ENCODE peak calls at places on chromosomes 1 and 21, in ten cellular contexts. U is lung, A is PC-3, I is neural progenitor cell, R is transverse colon, H is tibial nerve, E is upper lobe of left lung, P is spleen, S is heart right ventricle, N is testis. Y is an unnamed sample.

GRCh38 chr21:15355066-15355465 is 290.3 kb upstream of the NRIP1 start:
- DNase-seq in U (no peak), A (no peak), I (no peak), R (no peak), H (no peak), E (no peak), P (no peak), S (no peak), N (no peak), Y (no peak)

GRCh38 chr1:45512641-45513054 is 9.0 kb downstream of the PRDX1 start:
- DNase-seq in U (peak), A (peak), I (peak), R (peak), H (peak), E (peak), P (no peak), S (no peak), N (peak), Y (peak)

GRCh38 chr1:183002797-183003594 is 20.2 kb upstream of the LAMC1 start:
- DNase-seq in U (no peak), A (no peak), I (no peak), R (no peak), H (no peak), E (no peak), P (no peak), S (peak), N (no peak), Y (no peak)

GRCh38 chr1:38071530-38072266 is 25.1 kb upstream of the POU3F1 start:
- DNase-seq in U (no peak), A (peak), I (no peak), R (no peak), H (no peak), E (no peak), P (no peak), S (no peak), N (no peak), Y (no peak)

GRCh38 chr21:32726742-32727477 is 903 bp downstream of the SYNJ1 start:
- DNase-seq in U (peak), A (peak), I (peak), R (peak), H (no peak), E (peak), P (no peak), S (no peak), N (no peak), Y (peak)

GRCh38 chr1:217191441-217191840 is 439.4 kb downstream of the GPATCH2 start:
- DNase-seq in U (no peak), A (peak), I (no peak), R (no peak), H (no peak), E (no peak), P (no peak), S (no peak), N (no peak), Y (no peak)

GRCh38 chr1:217004776-217005436 is 281.7 kb upstream of the ESRRG start:
- DNase-seq in U (no peak), A (peak), I (no peak), R (no peak), H (no peak), E (no peak), P (no peak), S (no peak), N (no peak), Y (no peak)

GRCh38 chr1:6137758-6138157 is 42.4 kb downstream of the CHD5 start:
- DNase-seq in U (no peak), A (no peak), I (peak), R (no peak), H (no peak), E (no peak), P (peak), S (peak), N (no peak), Y (no peak)

GRCh38 chr1:21647431-21648373 is 21.5 kb downstream of the RAP1GAP start:
- DNase-seq in U (no peak), A (peak), I (peak), R (peak), H (no peak), E (no peak), P (no peak), S (no peak), N (peak), Y (peak)

GRCh38 chr1:3058263-3059030 is 10.6 kb upstream of the PRDM16 start:
- DNase-seq in U (no peak), A (no peak), I (no peak), R (no peak), H (no peak), E (no peak), P (no peak), S (no peak), N (no peak), Y (no peak)

GRCh38 chr1:243407284-243408018 is 151.6 kb downstream of the SDCCAG8 start:
- DNase-seq in U (no peak), A (peak), I (no peak), R (no peak), H (no peak), E (no peak), P (no peak), S (no peak), N (no peak), Y (no peak)

GRCh38 chr1:60149254-60149653 is 75.7 kb upstream of the C1orf87 start:
- DNase-seq in U (no peak), A (no peak), I (no peak), R (peak), H (no peak), E (no peak), P (no peak), S (peak), N (peak), Y (peak)

GRCh38 chr1:19974822-19975416 is 4.5 kb downstream of the PLA2G2A start:
- DNase-seq in U (peak), A (peak), I (peak), R (peak), H (no peak), E (peak), P (no peak), S (peak), N (peak), Y (peak)

GRCh38 chr1:159040206-159040605 is 30.5 kb downstream of the IFI16 start:
- DNase-seq in U (no peak), A (no peak), I (no peak), R (no peak), H (no peak), E (no peak), P (no peak), S (no peak), N (no peak), Y (no peak)

GRCh38 chr1:17338706-17339493 is 30.9 kb downstream of the PADI4 start:
- DNase-seq in U (no peak), A (no peak), I (no peak), R (no peak), H (no peak), E (no peak), P (no peak), S (no peak), N (no peak), Y (no peak)

GRCh38 chr1:188433428-188433827 is 1604.7 kb downstream of the PLA2G4A start:
- DNase-seq in U (no peak), A (peak), I (no peak), R (no peak), H (no peak), E (no peak), P (no peak), S (no peak), N (no peak), Y (no peak)

GRCh38 chr1:230408971-230409370 is 17.2 kb downstream of the PGBD5 start:
- DNase-seq in U (no peak), A (no peak), I (no peak), R (no peak), H (no peak), E (no peak), P (no peak), S (no peak), N (no peak), Y (no peak)

GRCh38 chr21:39673736-39674135 is 61.0 kb downstream of the B3GALT5 start:
- DNase-seq in U (no peak), A (no peak), I (no peak), R (no peak), H (no peak), E (no peak), P (peak), S (no peak), N (no peak), Y (no peak)

GRCh38 chr1:109785446-109786106 is 21.9 kb upstream of the EPS8L3 start:
- DNase-seq in U (no peak), A (no peak), I (no peak), R (peak), H (no peak), E (no peak), P (peak), S (peak), N (peak), Y (no peak)

GRCh38 chr1:19455353-19455752 is 30.0 kb downstream of the CAPZB start:
- DNase-seq in U (no peak), A (no peak), I (no peak), R (no peak), H (no peak), E (no peak), P (no peak), S (no peak), N (no peak), Y (no peak)

GRCh38 chr1:161182214-161182613 is 4.9 kb upstream of the B4GALT3 start:
- DNase-seq in U (no peak), A (peak), I (no peak), R (no peak), H (no peak), E (no peak), P (peak), S (no peak), N (no peak), Y (no peak)

GRCh38 chr1:231357831-231358354 is 19.8 kb downstream of the SPRTN start:
- DNase-seq in U (peak), A (peak), I (peak), R (peak), H (no peak), E (peak), P (no peak), S (no peak), N (peak), Y (peak)

GRCh38 chr1:232793944-232794343 is 11.3 kb upstream of the MAP10 start:
- DNase-seq in U (no peak), A (peak), I (peak), R (peak), H (no peak), E (no peak), P (no peak), S (no peak), N (no peak), Y (peak)
- TF ChIP-seq CTCF in U (no peak), A (peak), I (no peak), R (peak), H (no peak), E (no peak), P (no peak), S (no peak), N (no peak), Y (no peak)

GRCh38 chr1:160129966-160130365 is 14.4 kb downstream of the ATP1A2 start:
- DNase-seq in U (no peak), A (no peak), I (no peak), R (no peak), H (no peak), E (no peak), P (no peak), S (no peak), N (no peak), Y (no peak)

GRCh38 chr1:160133990-160134770 is 17.2 kb upstream of the ATP1A4 start:
- DNase-seq in U (no peak), A (no peak), I (no peak), R (no peak), H (no peak), E (no peak), P (no peak), S (no peak), N (no peak), Y (no peak)

GRCh38 chr1:160130486-160130885 is 14.9 kb downstream of the ATP1A2 start:
- DNase-seq in U (no peak), A (no peak), I (no peak), R (no peak), H (no peak), E (no peak), P (peak), S (no peak), N (no peak), Y (no peak)

GRCh38 chr1:160130939-160131338 is 15.4 kb downstream of the ATP1A2 start:
- DNase-seq in U (no peak), A (no peak), I (no peak), R (no peak), H (no peak), E (no peak), P (no peak), S (no peak), N (no peak), Y (no peak)

DNA sequence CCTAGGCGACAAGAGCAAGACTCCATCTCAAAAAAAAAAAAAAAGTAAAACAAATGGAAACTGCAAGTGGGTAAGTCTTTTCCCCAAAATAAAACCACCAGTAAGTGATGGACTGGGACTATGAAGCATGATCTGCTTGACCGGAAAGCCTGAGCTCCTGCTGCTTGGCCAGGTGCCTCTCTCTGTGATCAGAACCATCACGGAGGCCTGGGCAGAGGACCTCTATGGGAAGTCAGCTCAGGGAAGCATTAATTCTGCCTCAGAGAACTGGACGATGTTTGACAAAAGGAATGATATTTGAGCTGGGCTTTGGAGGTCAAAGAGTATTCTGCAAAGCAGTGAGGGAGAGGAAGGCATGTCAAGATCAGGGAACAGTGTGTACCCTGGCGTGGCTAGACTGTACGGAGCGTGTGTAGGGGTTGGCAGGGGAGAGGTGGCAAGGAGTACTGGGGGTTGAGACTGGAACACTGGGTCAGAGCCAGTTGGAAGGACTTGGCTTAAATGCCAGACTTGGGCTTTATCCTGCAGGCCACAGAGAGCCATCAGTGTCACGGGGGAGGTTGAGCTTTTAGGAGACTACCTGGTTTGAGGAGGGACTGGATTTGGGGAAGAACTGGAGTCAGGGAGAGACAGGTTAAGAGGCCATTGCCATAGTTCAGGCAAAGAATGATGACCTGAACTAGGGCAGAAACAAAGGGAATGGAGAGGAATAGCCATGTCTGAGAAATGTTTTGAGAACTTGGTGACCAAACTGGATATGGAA is 16.4 kb downstream of the ATP1A2 start:
- DNase-seq in U (no peak), A (no peak), I (no peak), R (no peak), H (no peak), E (no peak), P (peak), S (peak), N (peak), Y (no peak)
- H3K4me3 ChIP-seq in U (no peak), A (no peak), I (no peak), R (no peak), H (no peak), E (no peak), P (no peak), S (no peak), N (no peak), Y (no peak)

DNA sequence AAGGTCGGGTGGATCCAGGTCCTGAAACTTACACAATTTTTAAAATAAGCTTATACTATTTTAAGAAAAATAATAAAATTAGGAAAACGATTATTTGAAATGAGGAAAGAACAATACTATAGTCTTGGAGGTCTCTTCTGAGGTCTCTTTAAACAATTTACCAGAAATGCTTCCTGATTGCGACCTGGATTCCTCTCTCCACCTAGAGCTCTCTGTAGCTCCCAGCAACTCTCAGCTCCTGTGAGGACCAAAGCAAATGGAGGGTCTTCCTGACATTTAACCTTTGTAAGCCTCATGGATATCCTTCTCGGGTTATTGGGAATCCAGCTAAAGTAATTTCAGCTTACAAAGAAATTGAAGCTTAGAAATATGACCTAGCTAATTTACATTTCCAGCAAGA is 886 bp downstream of the BTBD8 start:
- DNase-seq in U (no peak), A (no peak), I (no peak), R (no peak), H (no peak), E (no peak), P (no peak), S (no peak), N (no peak), Y (no peak)
- H3K27ac ChIP-seq in U (no peak), A (no peak), I (no peak), R (peak), H (no peak), E (peak), P (peak), S (peak), N (peak), Y (peak)

GRCh38 chr1:181084606-181084969 is 3.9 kb upstream of the IER5 start:
- DNase-seq in U (no peak), A (no peak), I (no peak), R (no peak), H (no peak), E (no peak), P (no peak), S (no peak), N (no peak), Y (no peak)
- TF ChIP-seq CTCF in U (no peak), A (no peak), I (no peak), R (no peak), H (no peak), E (no peak), P (no peak), S (no peak), N (no peak), Y (no peak)

GRCh38 chr21:31557421-31557955 is 102.0 kb upstream of the SOD1 start:
- DNase-seq in U (no peak), A (no peak), I (peak), R (no peak), H (no peak), E (no peak), P (peak), S (no peak), N (peak), Y (peak)

GRCh38 chr21:31559368-31560119 is 99.9 kb upstream of the SOD1 start:
- DNase-seq in U (peak), A (peak), I (peak), R (peak), H (peak), E (peak), P (peak), S (peak), N (peak), Y (peak)

GRCh38 chr21:31560479-31560878 is 99.0 kb upstream of the SOD1 start:
- DNase-seq in U (no peak), A (no peak), I (no peak), R (no peak), H (no peak), E (no peak), P (no peak), S (no peak), N (no peak), Y (no peak)

GRCh38 chr21:31557956-31558838 is 101.3 kb upstream of the SOD1 start:
- DNase-seq in U (no peak), A (peak), I (peak), R (peak), H (no peak), E (no peak), P (peak), S (no peak), N (peak), Y (peak)

GRCh38 chr21:31558839-31559367 is 100.6 kb upstream of the SOD1 start:
- DNase-seq in U (peak), A (peak), I (peak), R (peak), H (peak), E (peak), P (peak), S (peak), N (peak), Y (peak)
- H3K4me3 ChIP-seq in U (peak), A (peak), I (peak), R (peak), H (peak), E (peak), P (peak), S (peak), N (peak), Y (peak)

GRCh38 chr1:155127105-155127671 is 488 bp upstream of the EFNA1 start:
- DNase-seq in U (peak), A (peak), I (peak), R (peak), H (peak), E (peak), P (peak), S (peak), N (peak), Y (peak)

GRCh38 chr1:155128755-155129473 is 1.2 kb downstream of the EFNA1 start:
- DNase-seq in U (no peak), A (peak), I (no peak), R (peak), H (no peak), E (peak), P (peak), S (peak), N (no peak), Y (peak)

GRCh38 chr1:155128469-155128754 is 736 bp downstream of the EFNA1 start:
- DNase-seq in U (no peak), A (no peak), I (no peak), R (no peak), H (no peak), E (no peak), P (no peak), S (no peak), N (no peak), Y (no peak)

GRCh38 chr1:155126494-155127104 is 1.1 kb upstream of the EFNA1 start:
- DNase-seq in U (peak), A (no peak), I (peak), R (peak), H (no peak), E (peak), P (no peak), S (peak), N (peak), Y (peak)

GRCh38 chr1:155127672-155128468 is at the start of gene EFNA1:
- DNase-seq in U (peak), A (peak), I (peak), R (peak), H (peak), E (peak), P (peak), S (peak), N (peak), Y (peak)
- H3K27ac ChIP-seq in U (peak), A (peak), I (no peak), R (peak), H (peak), E (peak), P (peak), S (peak), N (no peak), Y (peak)